ENCODE peak calls at places on chromosomes 6 and 20, in five cellular contexts. T is activated T-helper 2 cell treated with anti-CD3 and anti-CD28 coated beads, Interferon-gamma antibody, Interleukin-2, Interleukin-4, amounts not matched to agents 10 μg/mL and 5 μg/mL and 100 μg/mL, durations not matched to agents 14 hours and 24 hours and 36 hours; M is KG1; Y is stimulated activated CD4-positive, alpha-beta T cell treated with anti-CD3 and anti-CD28 coated beads, Interleukin-4, amount 100 ng/mL, for 48 hours; N is GF-D8. E is an unnamed sample.

GRCh38 chr6:122400121-122400450 is 634 bp downstream of the HSF2 start:
- DNase-seq in T (no peak), M (no peak), Y (peak; percentile 12), N (no peak), E (no peak)

GRCh38 chr20:58481541-58482021 is 33.6 kb downstream of the APCDD1L start:
- DNase-seq in T (no peak), M (no peak), Y (peak; percentile 64), N (no peak), E (peak; percentile 72)

GRCh38 chr6:111806561-111807497 is 66.4 kb downstream of the FYN start:
- DNase-seq in T (no peak), M (no peak), Y (no peak), N (no peak), E (no peak)

GRCh38 chr6:89359561-89359960 is 7.0 kb upstream of the UBE2J1 start:
- DNase-seq in T (no peak), M (no peak), Y (no peak), N (no peak), E (no peak)

GRCh38 chr6:142414462-142414861 is 112.7 kb downstream of the ADGRG6 start:
- DNase-seq in T (no peak), M (no peak), Y (no peak), N (no peak), E (no peak)

GRCh38 chr6:46015119-46015968 is at the start of gene CLIC5:
- DNase-seq in T (no peak), M (no peak), Y (no peak), N (no peak), E (peak; percentile 70)

GRCh38 chr20:17969276-17969883 is 562 bp downstream of the MGME1 start:
- DNase-seq in T (no peak), M (peak; percentile 89), Y (no peak), N (no peak), E (no peak)

GRCh38 chr20:61178431-61179080 is 73.5 kb upstream of the CDH4 start:
- DNase-seq in T (no peak), M (no peak), Y (no peak), N (no peak), E (no peak)

GRCh38 chr6:139951172-139951571 is 576.7 kb upstream of the CITED2 start:
- DNase-seq in T (no peak), M (no peak), Y (no peak), N (no peak), E (no peak)

GRCh38 chr6:106279179-106279578 is 46.4 kb downstream of the ATG5 start:
- DNase-seq in T (no peak), M (no peak), Y (no peak), N (no peak), E (no peak)

GRCh38 chr6:108735991-108736345 is 112.3 kb upstream of the ARMC2 start:
- DNase-seq in T (no peak), M (no peak), Y (no peak), N (no peak), E (no peak)

GRCh38 chr20:61749406-61750075 is 316.1 kb downstream of the TAF4 start:
- DNase-seq in T (no peak), M (no peak), Y (no peak), N (no peak), E (no peak)

GRCh38 chr20:44092551-44093248 is 94.3 kb downstream of the JPH2 start:
- DNase-seq in T (no peak), M (peak; percentile 30), Y (no peak), N (no peak), E (no peak)

GRCh38 chr20:5706797-5707196 is 43.4 kb upstream of the SHLD1 start:
- DNase-seq in T (no peak), M (no peak), Y (no peak), N (no peak), E (no peak)

GRCh38 chr6:22447862-22448261 is 121.5 kb upstream of the HDGFL1 start:
- DNase-seq in T (no peak), M (no peak), Y (no peak), N (no peak), E (no peak)

GRCh38 chr6:166924531-166924930 is 31.8 kb downstream of the RNASET2 start:
- DNase-seq in T (no peak), M (no peak), Y (no peak), N (no peak), E (no peak)

GRCh38 chr6:27312146-27312949 is at the start of gene POM121L2:
- DNase-seq in T (peak; percentile 60), M (peak; percentile 46), Y (peak; percentile 52), N (no peak), E (peak; percentile 77)